ENCODE peak calls at places on chromosomes 13 and 19, in ten cellular contexts. I is stomach, P is suprapubic skin, C is tibial nerve, Q is K562, R is A549, L is transverse colon, D is sigmoid colon, A is GM12878, X is HepG2. U is an unnamed sample.

GRCh38 chr19:36686365-36687213 is 823 bp upstream of the ZNF567 start:
- DNase-seq in L (peak), P (no peak), C (no peak), Q (no peak), R (no peak), D (no peak), I (no peak), X (no peak), A (no peak), U (peak)

GRCh38 chr13:99226493-99226892 is 25.8 kb downstream of the UBAC2 start:
- DNase-seq in R (no peak), Q (no peak), I (no peak), C (no peak), P (no peak), D (no peak), X (no peak), A (no peak), L (no peak), U (no peak)

GRCh38 chr13:41707192-41707858 is 250.0 kb downstream of the RGCC start:
- DNase-seq in R (no peak), L (no peak), P (no peak), C (no peak), I (no peak), Q (no peak), D (no peak), A (no peak), X (no peak), U (no peak)

GRCh38 chr13:29859971-29860370 is 9.6 kb upstream of the UBL3 start:
- DNase-seq in L (no peak), I (no peak), R (no peak), X (no peak), D (no peak), P (no peak), C (no peak), Q (no peak), A (no peak), U (no peak)

GRCh38 chr19:55257461-55258411 is 1.1 kb downstream of the PPP6R1 start:
- DNase-seq in Q (peak), R (no peak), L (no peak), A (no peak), I (no peak), P (peak), X (no peak), D (no peak), C (no peak), U (no peak)

GRCh38 chr19:52343548-52343947 is 7.5 kb downstream of the ZNF610 start:
- DNase-seq in L (peak), X (peak), C (no peak), I (peak), D (peak), P (no peak), R (peak), A (no peak), Q (peak), U (peak)

GRCh38 chr13:112616586-112617381 is 28.8 kb upstream of the TUBGCP3 start:
- DNase-seq in X (peak), L (no peak), Q (peak), A (no peak), C (no peak), P (no peak), I (no peak), R (peak), D (no peak), U (no peak)

GRCh38 chr19:57830071-57830602 is at the start of gene ZNF587B:
- DNase-seq in C (no peak), D (peak), I (peak), R (peak), P (no peak), L (peak), Q (peak), X (peak), A (no peak), U (peak)

GRCh38 chr19:53130506-53130905 is 2.2 kb downstream of the ZNF415 start:
- DNase-seq in A (no peak), C (no peak), R (no peak), L (no peak), X (no peak), Q (no peak), D (no peak), P (no peak), I (no peak), U (no peak)

GRCh38 chr13:79483302-79483701 is 2.3 kb downstream of the NDFIP2 start:
- DNase-seq in X (no peak), I (no peak), Q (no peak), C (no peak), A (no peak), D (no peak), P (no peak), R (no peak), L (no peak), U (no peak)

GRCh38 chr19:6516018-6516658 is 14.0 kb upstream of the TUBB4A start:
- DNase-seq in A (peak), L (peak), D (peak), I (peak), X (peak), P (peak), C (peak), Q (peak), R (peak), U (peak)

GRCh38 chr13:49272296-49272695 is 24.6 kb downstream of the CDADC1 start:
- DNase-seq in R (no peak), X (no peak), Q (no peak), L (no peak), A (no peak), P (no peak), C (no peak), I (no peak), D (no peak), U (no peak)

GRCh38 chr13:75801388-75801787 is 165.3 kb downstream of the LMO7 start:
- DNase-seq in Q (no peak), A (no peak), C (no peak), I (no peak), P (no peak), R (no peak), L (no peak), X (no peak), D (no peak), U (no peak)

GRCh38 chr13:44969858-44970484 is 19.3 kb downstream of the NUFIP1 start:
- DNase-seq in C (no peak), R (peak), P (no peak), D (no peak), X (peak), I (no peak), A (no peak), Q (peak), L (no peak), U (no peak)

GRCh38 chr13:72952529-72953141 is 106.2 kb upstream of the KLF5 start:
- DNase-seq in D (no peak), X (no peak), Q (no peak), A (no peak), C (no peak), L (no peak), P (no peak), R (peak), I (no peak), U (no peak)
- TF ChIP-seq EP300 in D (no peak), X (no peak), Q (no peak), A (no peak), C (no peak), L (no peak), P (no peak), R (no peak), I (no peak), U (no peak)

DNA sequence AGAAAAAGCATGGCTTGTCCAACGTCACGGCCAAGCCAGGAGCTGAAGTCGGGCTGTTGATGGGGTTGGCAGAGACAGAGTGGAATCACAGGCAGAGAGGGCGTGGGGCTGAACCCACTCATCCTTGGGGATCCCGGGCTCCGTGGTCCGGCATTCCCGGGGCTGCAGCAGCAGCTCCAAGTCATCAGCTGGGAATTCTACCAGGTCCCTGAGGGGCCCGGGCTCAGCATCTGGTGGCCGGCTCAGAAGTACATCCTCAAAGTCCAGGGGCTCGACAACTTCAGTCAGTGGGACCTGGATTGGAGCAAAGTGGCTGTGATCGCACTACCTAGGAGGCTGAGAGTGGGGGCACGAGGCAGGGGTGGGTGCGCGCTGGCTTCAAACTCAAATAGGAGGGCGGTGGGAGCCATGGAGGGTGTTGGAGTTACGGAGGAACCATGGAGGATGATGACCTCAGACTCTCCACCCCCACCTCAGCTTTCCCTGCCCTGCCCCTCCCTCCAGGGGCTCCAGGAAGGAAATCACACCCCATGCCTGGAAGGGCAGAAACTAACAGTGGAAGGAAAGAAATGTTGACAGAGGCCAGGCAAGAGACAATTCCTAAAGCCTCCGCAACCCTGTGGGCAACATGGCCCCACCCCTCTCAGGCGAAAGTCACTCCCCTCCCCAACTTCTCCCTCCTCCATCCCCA is 9.5 kb downstream of the DOCK6 start:
- DNase-seq in D (no peak), R (no peak), P (no peak), L (no peak), I (no peak), A (no peak), Q (no peak), C (no peak), X (no peak), U (no peak)
- TF ChIP-seq POLR2A in D (no peak), R (no peak), P (no peak), L (no peak), I (no peak), A (no peak), Q (no peak), C (no peak), X (no peak), U (no peak)

DNA sequence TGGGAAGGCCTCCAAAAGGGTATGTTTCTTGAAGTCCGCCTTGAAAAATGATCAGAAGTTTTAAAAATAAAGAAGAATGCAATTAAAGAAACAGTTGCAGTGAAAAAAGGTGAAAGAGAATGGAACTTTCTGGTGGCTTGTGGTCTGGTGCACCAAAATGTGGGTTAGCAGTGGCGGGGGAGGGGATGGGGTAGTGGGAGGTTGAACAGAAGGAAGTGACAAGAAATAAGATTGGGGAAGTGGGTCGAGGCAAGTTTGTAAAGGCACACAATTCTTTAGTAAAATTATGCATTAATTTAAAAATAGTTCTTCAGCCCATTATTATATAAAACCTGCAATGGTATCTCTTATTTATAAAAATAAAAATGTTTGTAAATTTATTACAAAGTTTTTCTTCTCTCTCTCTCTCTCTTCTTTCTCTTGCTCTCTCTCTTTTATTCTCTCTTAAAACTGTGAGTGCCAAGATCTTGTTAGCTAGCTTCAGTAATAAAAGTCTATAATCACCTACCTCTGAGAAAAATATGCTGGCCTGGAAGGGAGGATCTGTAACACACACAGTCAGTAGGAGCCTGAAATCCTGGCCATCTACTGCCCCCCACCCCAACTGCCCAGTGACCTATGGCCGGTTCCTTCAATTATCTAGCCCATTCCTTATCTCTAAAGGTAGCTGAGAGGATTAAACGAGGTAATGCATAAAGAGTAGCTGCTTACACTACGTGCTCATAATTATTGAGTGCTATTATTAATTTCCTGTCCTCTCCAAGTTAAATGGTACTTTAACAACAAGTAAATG is 2.2 kb downstream of the LCP1 start:
- DNase-seq in I (peak), C (no peak), L (peak), P (no peak), D (no peak), R (no peak), Q (peak), X (no peak), A (no peak), U (no peak)
- TF ChIP-seq EP300 in I (no peak), C (peak), L (no peak), P (no peak), D (no peak), R (no peak), Q (no peak), X (no peak), A (peak), U (no peak)

GRCh38 chr13:106109391-106109791 is 426.1 kb downstream of the EFNB2 start:
- DNase-seq in C (no peak), R (no peak), A (no peak), L (no peak), Q (no peak), P (no peak), D (no peak), I (no peak), X (no peak), U (no peak)
- TF ChIP-seq POLR2A in C (no peak), R (no peak), A (no peak), L (no peak), Q (no peak), P (no peak), D (no peak), I (no peak), X (no peak), U (no peak)

GRCh38 chr13:32086791-32087441 is 55.3 kb downstream of the FRY start:
- DNase-seq in I (no peak), L (no peak), R (no peak), X (no peak), A (no peak), C (no peak), P (no peak), Q (no peak), D (no peak), U (no peak)
- TF ChIP-seq EP300 in I (no peak), L (no peak), R (no peak), X (no peak), A (no peak), C (no peak), P (no peak), Q (no peak), D (no peak), U (no peak)